ENCODE peak calls at places on chromosomes 3 and 15, in seven cellular contexts. One of them, this sample, is unnamed.
A peak's percentile ranks its signal among the peaks of the same experiment; 100 is the strongest.

GRCh38 chr3:120177907-120178306 is 83.7 kb upstream of the GSK3B start:
- DNase-seq in AG04450: no peak
- DNase-seq in GM23248: peak; percentile 30
- DNase-seq in heart right ventricle: no peak
- DNase-seq in cardiac muscle cell: no peak
- DNase-seq in heart left ventricle: no peak
- DNase-seq in upper lobe of left lung: no peak
- DNase-seq in this sample: no peak

GRCh38 chr3:125280966-125281365 is 68.4 kb upstream of the SLC12A8 start:
- DNase-seq in heart left ventricle: no peak
- DNase-seq in GM23248: peak; percentile 60
- DNase-seq in AG04450: no peak
- DNase-seq in cardiac muscle cell: no peak
- DNase-seq in heart right ventricle: peak; percentile 43
- DNase-seq in upper lobe of left lung: no peak
- DNase-seq in this sample: no peak

GRCh38 chr3:69547457-69548014 is 161.6 kb upstream of the FRMD4B start:
- DNase-seq in heart right ventricle: no peak
- DNase-seq in cardiac muscle cell: no peak
- DNase-seq in upper lobe of left lung: no peak
- DNase-seq in GM23248: no peak
- DNase-seq in heart left ventricle: no peak
- DNase-seq in AG04450: no peak
- DNase-seq in this sample: no peak

GRCh38 chr15:57573151-57573550 is 18.6 kb upstream of the MYZAP start:
- DNase-seq in cardiac muscle cell: no peak
- DNase-seq in heart left ventricle: no peak
- DNase-seq in GM23248: no peak
- DNase-seq in AG04450: no peak
- DNase-seq in upper lobe of left lung: no peak
- DNase-seq in heart right ventricle: no peak
- DNase-seq in this sample: no peak

GRCh38 chr3:127684871-127685707 is 12.3 kb downstream of the ABTB1 start:
- DNase-seq in heart left ventricle: peak; percentile 19
- DNase-seq in heart right ventricle: no peak
- DNase-seq in upper lobe of left lung: no peak
- DNase-seq in GM23248: no peak
- DNase-seq in cardiac muscle cell: no peak
- DNase-seq in AG04450: no peak
- DNase-seq in this sample: no peak

GRCh38 chr3:140103166-140103565 is 168.2 kb downstream of the CLSTN2 start:
- DNase-seq in heart right ventricle: no peak
- DNase-seq in GM23248: no peak
- DNase-seq in heart left ventricle: no peak
- DNase-seq in upper lobe of left lung: no peak
- DNase-seq in cardiac muscle cell: no peak
- DNase-seq in AG04450: no peak
- DNase-seq in this sample: no peak

GRCh38 chr3:114706591-114707224 is 412.9 kb downstream of the TIGIT start:
- DNase-seq in cardiac muscle cell: no peak
- DNase-seq in upper lobe of left lung: no peak
- DNase-seq in heart left ventricle: no peak
- DNase-seq in GM23248: peak; percentile 72
- DNase-seq in AG04450: peak; percentile 21
- DNase-seq in heart right ventricle: no peak
- DNase-seq in this sample: no peak

GRCh38 chr15:61033938-61034792 is 194.9 kb downstream of the RORA start:
- DNase-seq in cardiac muscle cell: no peak
- DNase-seq in heart left ventricle: no peak
- DNase-seq in AG04450: no peak
- DNase-seq in upper lobe of left lung: no peak
- DNase-seq in heart right ventricle: no peak
- DNase-seq in GM23248: peak; percentile 44
- DNase-seq in this sample: no peak

GRCh38 chr3:39261726-39262125 is 18.1 kb downstream of the CX3CR1 start:
- DNase-seq in GM23248: no peak
- DNase-seq in upper lobe of left lung: no peak
- DNase-seq in cardiac muscle cell: no peak
- DNase-seq in heart right ventricle: no peak
- DNase-seq in heart left ventricle: no peak
- DNase-seq in AG04450: no peak
- DNase-seq in this sample: no peak
- H3K27ac ChIP-seq in GM23248: no peak overlapping the region
- H3K27ac ChIP-seq in upper lobe of left lung: peak overlapping the region; percentile 50
- H3K27ac ChIP-seq in cardiac muscle cell: no peak overlapping the region
- H3K27ac ChIP-seq in heart right ventricle: peak overlapping the region; percentile 12
- H3K27ac ChIP-seq in heart left ventricle: no peak overlapping the region
- H3K27ac ChIP-seq in AG04450: no peak overlapping the region
- H3K27ac ChIP-seq in this sample: no peak overlapping the region

GRCh38 chr15:31870336-31871158 is 159.8 kb upstream of the CHRNA7 start:
- DNase-seq in GM23248: peak; percentile 90
- DNase-seq in AG04450: no peak
- DNase-seq in heart right ventricle: peak; percentile 84
- DNase-seq in heart left ventricle: peak; percentile 62
- DNase-seq in upper lobe of left lung: peak; percentile 98
- DNase-seq in cardiac muscle cell: peak; percentile 91
- DNase-seq in this sample: peak; percentile 93

GRCh38 chr15:31871887-31872281 is 158.4 kb upstream of the CHRNA7 start:
- DNase-seq in upper lobe of left lung: no peak
- DNase-seq in GM23248: no peak
- DNase-seq in heart right ventricle: no peak
- DNase-seq in AG04450: no peak
- DNase-seq in heart left ventricle: no peak
- DNase-seq in cardiac muscle cell: no peak
- DNase-seq in this sample: no peak

GRCh38 chr15:31867536-31868442 is 162.5 kb upstream of the CHRNA7 start:
- DNase-seq in GM23248: peak; percentile 61
- DNase-seq in upper lobe of left lung: peak; percentile 88
- DNase-seq in AG04450: no peak
- DNase-seq in heart right ventricle: peak; percentile 32
- DNase-seq in cardiac muscle cell: peak; percentile 69
- DNase-seq in heart left ventricle: peak; percentile 35
- DNase-seq in this sample: peak; percentile 47

GRCh38 chr15:31871159-31871886 is 159.0 kb upstream of the CHRNA7 start:
- DNase-seq in GM23248: no peak
- DNase-seq in heart left ventricle: no peak
- DNase-seq in cardiac muscle cell: no peak
- DNase-seq in heart right ventricle: no peak
- DNase-seq in AG04450: no peak
- DNase-seq in upper lobe of left lung: no peak
- DNase-seq in this sample: no peak

GRCh38 chr15:31869640-31870335 is 160.5 kb upstream of the CHRNA7 start:
- DNase-seq in heart left ventricle: no peak
- DNase-seq in cardiac muscle cell: no peak
- DNase-seq in GM23248: peak; percentile 38
- DNase-seq in upper lobe of left lung: peak; percentile 89
- DNase-seq in AG04450: no peak
- DNase-seq in heart right ventricle: no peak
- DNase-seq in this sample: no peak
- H3K4me3 ChIP-seq in heart left ventricle: peak overlapping the region; percentile 79
- H3K4me3 ChIP-seq in cardiac muscle cell: peak overlapping the region; percentile 41
- H3K4me3 ChIP-seq in GM23248: peak overlapping the region; percentile 93
- H3K4me3 ChIP-seq in upper lobe of left lung: peak overlapping the region; percentile 71
- H3K4me3 ChIP-seq in AG04450: peak overlapping the region; percentile 64
- H3K4me3 ChIP-seq in heart right ventricle: peak overlapping the region; percentile 63
- H3K4me3 ChIP-seq in this sample: no peak overlapping the region

GRCh38 chr3:52064561-52064960 is 8.2 kb upstream of the DUSP7 start:
- DNase-seq in heart left ventricle: no peak
- DNase-seq in AG04450: no peak
- DNase-seq in GM23248: no peak
- DNase-seq in heart right ventricle: no peak
- DNase-seq in cardiac muscle cell: no peak
- DNase-seq in upper lobe of left lung: no peak
- DNase-seq in this sample: no peak

GRCh38 chr3:52061116-52061910 is 4.9 kb upstream of the DUSP7 start:
- DNase-seq in upper lobe of left lung: no peak
- DNase-seq in cardiac muscle cell: no peak
- DNase-seq in heart right ventricle: no peak
- DNase-seq in heart left ventricle: no peak
- DNase-seq in GM23248: peak; percentile 33
- DNase-seq in AG04450: no peak
- DNase-seq in this sample: no peak

GRCh38 chr3:52065264-52065756 is 8.9 kb upstream of the DUSP7 start:
- DNase-seq in upper lobe of left lung: no peak
- DNase-seq in heart left ventricle: peak; percentile 71
- DNase-seq in heart right ventricle: peak; percentile 62
- DNase-seq in cardiac muscle cell: no peak
- DNase-seq in AG04450: no peak
- DNase-seq in GM23248: no peak
- DNase-seq in this sample: no peak

GRCh38 chr3:52062499-52062898 is 6.1 kb upstream of the DUSP7 start:
- DNase-seq in heart right ventricle: no peak
- DNase-seq in heart left ventricle: peak; percentile 77
- DNase-seq in GM23248: peak; percentile 97
- DNase-seq in cardiac muscle cell: no peak
- DNase-seq in AG04450: peak; percentile 58
- DNase-seq in upper lobe of left lung: no peak
- DNase-seq in this sample: no peak

GRCh38 chr3:52063026-52063723 is 6.8 kb upstream of the DUSP7 start:
- DNase-seq in AG04450: no peak
- DNase-seq in cardiac muscle cell: no peak
- DNase-seq in heart right ventricle: no peak
- DNase-seq in upper lobe of left lung: no peak
- DNase-seq in GM23248: no peak
- DNase-seq in heart left ventricle: no peak
- DNase-seq in this sample: no peak
- H3K27ac ChIP-seq in AG04450: peak overlapping the region; percentile 39
- H3K27ac ChIP-seq in cardiac muscle cell: no peak overlapping the region
- H3K27ac ChIP-seq in heart right ventricle: no peak overlapping the region
- H3K27ac ChIP-seq in upper lobe of left lung: no peak overlapping the region
- H3K27ac ChIP-seq in GM23248: peak overlapping the region; percentile 41
- H3K27ac ChIP-seq in heart left ventricle: no peak overlapping the region
- H3K27ac ChIP-seq in this sample: no peak overlapping the region

GRCh38 chr15:40367673-40368611 is 9.9 kb downstream of the DISP2 start:
- DNase-seq in upper lobe of left lung: peak; percentile 95
- DNase-seq in AG04450: peak; percentile 55
- DNase-seq in GM23248: peak; percentile 96
- DNase-seq in heart right ventricle: peak; percentile 79
- DNase-seq in cardiac muscle cell: peak; percentile 91
- DNase-seq in heart left ventricle: peak; percentile 89
- DNase-seq in this sample: peak; percentile 82

GRCh38 chr15:40368701-40369473 is 10.9 kb downstream of the DISP2 start:
- DNase-seq in GM23248: no peak
- DNase-seq in heart left ventricle: no peak
- DNase-seq in cardiac muscle cell: no peak
- DNase-seq in AG04450: no peak
- DNase-seq in upper lobe of left lung: peak; percentile 70
- DNase-seq in heart right ventricle: no peak
- DNase-seq in this sample: no peak

GRCh38 chr15:40369474-40369869 is 11.5 kb downstream of the DISP2 start:
- DNase-seq in cardiac muscle cell: no peak
- DNase-seq in AG04450: no peak
- DNase-seq in GM23248: no peak
- DNase-seq in upper lobe of left lung: peak; percentile 66
- DNase-seq in heart left ventricle: no peak
- DNase-seq in heart right ventricle: no peak
- DNase-seq in this sample: no peak

GRCh38 chr15:40367038-40367672 is 9.1 kb downstream of the DISP2 start:
- DNase-seq in cardiac muscle cell: no peak
- DNase-seq in GM23248: no peak
- DNase-seq in heart left ventricle: peak; percentile 94
- DNase-seq in AG04450: no peak
- DNase-seq in upper lobe of left lung: peak; percentile 52
- DNase-seq in heart right ventricle: peak; percentile 88
- DNase-seq in this sample: no peak

DNA sequence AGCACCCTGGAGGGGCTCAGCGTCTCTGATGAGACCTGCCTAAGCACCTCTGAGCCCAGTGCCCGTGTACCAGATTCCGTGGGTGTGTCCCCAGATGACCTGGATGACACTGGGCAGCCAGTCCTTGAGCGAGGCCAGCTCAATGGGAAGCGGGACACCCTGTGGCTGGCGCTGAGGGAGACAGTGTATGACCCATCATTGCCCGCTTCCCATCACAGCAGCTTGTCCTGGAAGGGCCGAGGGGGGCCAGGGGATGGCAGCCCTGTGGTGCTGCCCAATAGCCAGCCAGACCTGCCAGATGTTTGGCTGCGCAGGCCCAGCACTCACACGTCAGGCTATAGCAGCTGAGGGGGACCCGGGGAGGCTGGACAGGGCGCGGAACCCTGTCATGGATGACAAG is 12.0 kb downstream of the DISP2 start:
- DNase-seq in upper lobe of left lung: peak; percentile 52
- DNase-seq in AG04450: no peak
- DNase-seq in cardiac muscle cell: no peak
- DNase-seq in heart right ventricle: no peak
- DNase-seq in heart left ventricle: no peak
- DNase-seq in GM23248: no peak
- DNase-seq in this sample: no peak
- H3K4me3 ChIP-seq in upper lobe of left lung: no peak overlapping the region
- H3K4me3 ChIP-seq in AG04450: no peak overlapping the region
- H3K4me3 ChIP-seq in cardiac muscle cell: no peak overlapping the region
- H3K4me3 ChIP-seq in heart right ventricle: no peak overlapping the region
- H3K4me3 ChIP-seq in heart left ventricle: no peak overlapping the region
- H3K4me3 ChIP-seq in GM23248: no peak overlapping the region
- H3K4me3 ChIP-seq in this sample: no peak overlapping the region

GRCh38 chr3:98962951-98963350 is 61.5 kb upstream of the DCBLD2 start:
- DNase-seq in upper lobe of left lung: no peak
- DNase-seq in AG04450: no peak
- DNase-seq in GM23248: peak; percentile 69
- DNase-seq in heart right ventricle: no peak
- DNase-seq in heart left ventricle: no peak
- DNase-seq in cardiac muscle cell: no peak
- DNase-seq in this sample: no peak
- H3K27ac ChIP-seq in upper lobe of left lung: no peak overlapping the region
- H3K27ac ChIP-seq in AG04450: peak overlapping the region; percentile 84
- H3K27ac ChIP-seq in GM23248: peak overlapping the region; percentile 95
- H3K27ac ChIP-seq in heart right ventricle: no peak overlapping the region
- H3K27ac ChIP-seq in heart left ventricle: no peak overlapping the region
- H3K27ac ChIP-seq in cardiac muscle cell: no peak overlapping the region
- H3K27ac ChIP-seq in this sample: no peak overlapping the region

DNA sequence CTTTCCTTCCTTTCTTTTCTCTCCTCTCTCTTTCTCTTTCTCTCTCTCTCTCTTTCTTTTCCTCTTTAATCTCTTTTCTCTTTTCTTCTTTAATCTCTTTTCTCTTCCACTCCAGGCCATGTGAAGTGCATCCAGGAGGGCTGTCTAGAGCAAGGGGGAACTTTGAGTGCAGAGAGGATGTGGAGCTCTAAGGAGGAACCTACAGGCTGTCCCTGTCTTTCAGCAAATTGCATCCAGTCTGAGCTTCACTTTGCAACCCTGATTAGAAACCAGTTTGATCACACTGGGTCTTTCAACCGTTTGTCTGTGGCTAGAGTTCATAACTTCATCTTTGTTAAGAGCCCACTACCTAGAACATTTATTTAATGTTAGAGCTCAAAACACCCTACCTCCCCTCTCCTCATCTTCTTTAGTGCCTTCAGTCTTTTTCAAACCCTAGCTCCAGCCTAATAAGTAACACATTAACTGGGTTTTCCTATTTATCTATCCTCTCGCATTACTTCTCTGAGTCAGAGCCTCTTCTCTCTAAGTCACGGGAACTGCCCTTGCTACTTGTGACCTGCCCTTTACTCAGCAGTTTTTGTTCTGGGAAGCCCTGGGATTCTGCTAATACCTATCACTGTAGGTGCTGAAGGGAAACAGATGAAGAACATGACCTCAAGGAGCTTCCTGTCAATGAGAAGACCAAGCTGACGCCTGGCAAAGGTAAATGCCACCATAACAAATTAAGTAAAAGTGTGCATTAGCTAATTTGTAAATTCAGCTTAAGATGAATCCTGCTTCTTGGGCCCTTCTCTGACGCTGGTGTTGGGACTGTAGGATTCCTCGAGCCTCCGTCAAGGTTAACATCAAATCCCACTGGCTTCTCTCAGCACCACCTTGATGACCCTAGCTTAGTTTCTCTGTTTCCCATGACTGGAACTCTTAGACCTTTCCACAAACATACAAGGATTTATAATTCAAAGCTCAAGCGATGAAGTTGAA is at the start of gene GCNT3:
- DNase-seq in cardiac muscle cell: no peak
- DNase-seq in heart right ventricle: no peak
- DNase-seq in heart left ventricle: no peak
- DNase-seq in upper lobe of left lung: no peak
- DNase-seq in AG04450: no peak
- DNase-seq in GM23248: peak; percentile 70
- DNase-seq in this sample: no peak
- H3K4me3 ChIP-seq in cardiac muscle cell: no peak within 1 kb of the TSS
- H3K4me3 ChIP-seq in heart right ventricle: no peak within 1 kb of the TSS
- H3K4me3 ChIP-seq in heart left ventricle: no peak within 1 kb of the TSS
- H3K4me3 ChIP-seq in upper lobe of left lung: no peak within 1 kb of the TSS
- H3K4me3 ChIP-seq in AG04450: no peak within 1 kb of the TSS
- H3K4me3 ChIP-seq in GM23248: no peak within 1 kb of the TSS
- H3K4me3 ChIP-seq in this sample: no peak within 1 kb of the TSS

This sample was measured in CD8-positive, alpha-beta T cell.